ENCODE peak calls at places on chromosomes 7 and 10, in eight cellular contexts. C is stimulated activated CD8-positive, alpha-beta memory T cell treated with anti-CD3 and anti-CD28 coated beads, Interleukin-15, amount 100 ng/mL, for 1 hour; D is RPMI7951; V is lung microvascular endothelial cell; J is posterior cingulate gyrus; N is psoas muscle; I is heart right ventricle; S is stimulated activated CD4-positive, alpha-beta T cell treated with anti-CD3 and anti-CD28 coated beads, Interleukin-1b, Interleukin-23, amount 100 ng/mL, for 1 hour. F is an unnamed sample.

GRCh38 chr10:97049670-97050069 is 136.1 kb downstream of the SLIT1 start:
- DNase-seq in D (no peak), J (no peak), I (no peak), V (no peak), N (no peak), C (no peak), S (no peak), F (no peak)

GRCh38 chr10:86357676-86358075 is 8.9 kb downstream of the GRID1 start:
- DNase-seq in N (no peak), D (no peak), V (no peak), J (no peak), C (no peak), I (no peak), S (no peak), F (no peak)

GRCh38 chr10:88800152-88801125 is 2.1 kb upstream of the LIPM start:
- DNase-seq in C (no peak), J (no peak), N (no peak), V (no peak), S (no peak), I (no peak), D (peak), F (no peak)

GRCh38 chr10:37563107-37563714 is 294.2 kb downstream of the ZNF248 start:
- DNase-seq in N (no peak), D (no peak), C (no peak), I (no peak), V (no peak), J (no peak), S (no peak), F (no peak)

GRCh38 chr7:43038229-43038628 is 74.2 kb upstream of the HECW1 start:
- DNase-seq in I (no peak), D (peak), S (no peak), J (no peak), C (no peak), V (no peak), N (no peak), F (no peak)

GRCh38 chr7:34069676-34070075 is 164.3 kb downstream of the BMPER start:
- DNase-seq in N (no peak), S (no peak), J (no peak), D (peak), I (no peak), C (no peak), V (no peak), F (no peak)

GRCh38 chr10:8035641-8036520 is 18.6 kb upstream of the GATA3 start:
- DNase-seq in D (no peak), S (no peak), V (no peak), I (no peak), C (no peak), J (no peak), N (no peak), F (no peak)

GRCh38 chr7:133389727-133390126 is 136.8 kb downstream of the EXOC4 start:
- DNase-seq in J (no peak), D (no peak), C (no peak), S (no peak), I (no peak), V (no peak), N (no peak), F (no peak)

GRCh38 chr10:32381165-32381564 is 34.2 kb upstream of the EPC1 start:
- DNase-seq in S (no peak), C (no peak), I (no peak), J (no peak), D (no peak), N (no peak), V (no peak), F (no peak)

GRCh38 chr7:151677581-151678226 is 158.0 kb upstream of the RHEB start:
- DNase-seq in D (no peak), J (no peak), C (no peak), I (no peak), V (no peak), N (no peak), S (no peak), F (no peak)

GRCh38 chr7:388461-388960 is 98.5 kb downstream of the FOXL3 start:
- DNase-seq in J (peak), S (no peak), V (no peak), C (no peak), D (no peak), N (no peak), I (peak), F (no peak)

GRCh38 chr7:87747681-87748080 is 119.5 kb downstream of the RUNDC3B start:
- DNase-seq in I (no peak), S (no peak), N (no peak), D (no peak), V (no peak), C (no peak), J (no peak), F (no peak)

GRCh38 chr10:103708627-103709288 is 146.6 kb downstream of the SH3PXD2A start:
- DNase-seq in D (no peak), C (no peak), N (no peak), S (no peak), J (no peak), V (no peak), I (no peak), F (no peak)

GRCh38 chr10:14247650-14248258 is 83.0 kb downstream of the FRMD4A start:
- DNase-seq in V (no peak), N (peak), I (peak), C (no peak), D (no peak), S (no peak), J (no peak), F (no peak)

GRCh38 chr7:2805213-2806003 is 38.7 kb downstream of the GNA12 start:
- DNase-seq in N (no peak), V (no peak), D (no peak), S (no peak), C (no peak), I (no peak), J (no peak), F (no peak)

GRCh38 chr10:122388287-122388997 is 13.9 kb downstream of the PLEKHA1 start:
- DNase-seq in S (no peak), I (no peak), V (no peak), N (no peak), J (no peak), D (no peak), C (no peak), F (no peak)

GRCh38 chr7:135645296-135645904 is 16.9 kb upstream of the STMP1 start:
- DNase-seq in I (peak), N (no peak), D (peak), V (peak), S (no peak), J (no peak), C (no peak), F (no peak)

GRCh38 chr7:105656922-105657521 is 75.7 kb upstream of the EFCAB10 start:
- DNase-seq in C (peak), N (no peak), V (peak), I (no peak), J (peak), S (peak), D (peak), F (no peak)

GRCh38 chr10:104650072-104650471 is 9.0 kb downstream of the SORCS3 start:
- DNase-seq in N (no peak), S (no peak), V (no peak), C (no peak), I (no peak), D (peak), J (no peak), F (no peak)

GRCh38 chr7:155701972-155702544 is 57.6 kb downstream of the RBM33 start:
- DNase-seq in S (no peak), C (no peak), V (no peak), J (no peak), I (no peak), D (no peak), N (no peak), F (no peak)

GRCh38 chr10:6053816-6054581 is 8.2 kb downstream of the IL2RA start:
- DNase-seq in S (no peak), D (no peak), I (peak), N (peak), J (no peak), C (no peak), V (peak), F (no peak)

F was measured in NCI-H1048.